ENCODE peak calls at places on chromosomes 7 and 10, in four cellular contexts. I is gastrocnemius medialis; J is body of pancreas; P is CD8-positive, alpha-beta memory T cell. C is an unnamed sample. For H3K9me3 and H3K4me1, the result is how much of the 10 kb centered on the place peaks cover.

GRCh38 chr7:40717242-40717641 is 582.4 kb downstream of the SUGCT start:
- DNase-seq in I (peak), J (peak), P (no peak), C (peak)

GRCh38 chr10:125016611-125017202 is 74.8 kb downstream of the ZRANB1 start:
- DNase-seq in I (peak), J (no peak), P (no peak), C (peak)

GRCh38 chr7:39703143-39703542 is 79.8 kb downstream of the RALA start:
- DNase-seq in I (no peak), J (no peak), P (no peak), C (no peak)

GRCh38 chr7:128132426-128133069 is 101.3 kb upstream of the LRRC4 start:
- DNase-seq in I (no peak), J (no peak), P (no peak), C (no peak)

GRCh38 chr7:42730621-42731020 is 181.2 kb downstream of the C7orf25 start:
- DNase-seq in I (no peak), J (no peak), P (no peak), C (no peak)

GRCh38 chr7:28806841-28807240 is 151.3 kb downstream of the TRIL start:
- DNase-seq in I (no peak), J (no peak), P (no peak), C (no peak)

GRCh38 chr7:106128846-106129245 is 16.7 kb upstream of the SYPL1 start:
- DNase-seq in I (no peak), J (no peak), P (no peak), C (no peak)

GRCh38 chr10:26728957-26729356 is 31.5 kb downstream of the PDSS1 start:
- DNase-seq in I (no peak), J (no peak), P (no peak), C (no peak)

GRCh38 chr10:79367421-79368189 is 20.3 kb downstream of the PPIF start:
- DNase-seq in I (no peak), J (no peak), P (no peak), C (no peak)

GRCh38 chr10:121465215-121465614 is 133.0 kb downstream of the FGFR2 start:
- DNase-seq in I (no peak), J (no peak), P (no peak), C (no peak)

GRCh38 chr7:85595639-85596268 is 408.9 kb upstream of the SEMA3D start:
- DNase-seq in I (no peak), J (no peak), P (no peak), C (peak)

DNA sequence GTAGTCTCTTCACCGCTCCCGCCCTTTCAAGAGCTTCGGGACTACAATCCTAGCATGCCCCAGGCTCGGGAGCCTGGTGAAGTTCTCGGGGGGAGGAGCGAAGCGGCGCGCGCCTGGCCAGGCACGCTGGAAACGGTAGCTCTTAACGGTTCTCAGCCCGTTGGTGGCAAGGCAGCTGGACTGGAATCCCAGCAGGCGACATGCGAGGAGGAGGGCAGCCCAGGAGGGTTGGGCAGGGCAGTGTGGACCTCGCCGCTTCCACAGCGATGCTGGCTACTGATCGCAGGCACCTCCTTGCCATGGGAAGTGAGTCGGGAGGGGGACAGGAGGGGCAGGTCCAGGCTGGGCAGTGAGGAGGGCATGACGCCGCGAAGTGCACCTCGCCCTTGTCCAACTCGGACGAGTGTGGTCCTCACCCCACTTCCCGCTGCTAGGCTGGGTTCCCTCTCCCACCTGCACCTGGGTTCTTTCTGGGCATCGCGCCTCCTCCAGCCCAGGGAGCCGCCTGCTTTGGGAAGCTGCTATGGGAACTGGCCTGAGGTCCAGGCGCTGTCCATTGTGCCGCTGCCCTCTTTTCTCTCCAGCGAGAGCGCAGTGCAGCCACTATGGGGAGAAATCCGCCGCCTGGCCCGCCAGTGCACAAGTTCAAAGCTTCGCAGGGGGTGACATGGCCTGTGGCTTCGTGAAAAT is 367.8 kb upstream of the NUPR2 start:
- DNase-seq in I (no peak), J (no peak), P (no peak), C (no peak)
- H3K9me3 ChIP-seq in I (under half), J (under half), P (under half), C (under half)

GRCh38 chr10:50574932-50575331 is 48.8 kb downstream of the SGMS1 start:
- DNase-seq in I (no peak), J (no peak), P (no peak), C (no peak)
- H3K4me1 ChIP-seq in I (under half), J (half or more), P (under half), C (under half)

GRCh38 chr10:93071674-93072224 is 1.9 kb upstream of the CYP26A1 start:
- DNase-seq in I (no peak), J (no peak), P (no peak), C (no peak)
- H3K4me3 ChIP-seq in I (peak), J (no peak), P (no peak), C (no peak)

GRCh38 chr7:32518534-32519140 is 23.3 kb downstream of the AVL9 start:
- DNase-seq in I (no peak), J (no peak), P (no peak), C (peak)

GRCh38 chr7:32515890-32516550 is 20.7 kb downstream of the AVL9 start:
- DNase-seq in I (no peak), J (no peak), P (no peak), C (no peak)

GRCh38 chr7:32519763-32520162 is 24.5 kb downstream of the AVL9 start:
- DNase-seq in I (no peak), J (no peak), P (no peak), C (no peak)

GRCh38 chr7:32513205-32513604 is 17.9 kb downstream of the AVL9 start:
- DNase-seq in I (no peak), J (no peak), P (no peak), C (no peak)

GRCh38 chr7:32516551-32517082 is 21.3 kb downstream of the AVL9 start:
- DNase-seq in I (no peak), J (no peak), P (no peak), C (no peak)
- H3K9me3 ChIP-seq in I (under half), J (under half), P (under half), C (under half)

GRCh38 chr7:150381785-150382122 is 2.6 kb downstream of the ZNF775 start:
- DNase-seq in I (no peak), J (no peak), P (no peak), C (no peak)
- H3K4me1 ChIP-seq in I (under half), J (under half), P (under half), C (under half)

DNA sequence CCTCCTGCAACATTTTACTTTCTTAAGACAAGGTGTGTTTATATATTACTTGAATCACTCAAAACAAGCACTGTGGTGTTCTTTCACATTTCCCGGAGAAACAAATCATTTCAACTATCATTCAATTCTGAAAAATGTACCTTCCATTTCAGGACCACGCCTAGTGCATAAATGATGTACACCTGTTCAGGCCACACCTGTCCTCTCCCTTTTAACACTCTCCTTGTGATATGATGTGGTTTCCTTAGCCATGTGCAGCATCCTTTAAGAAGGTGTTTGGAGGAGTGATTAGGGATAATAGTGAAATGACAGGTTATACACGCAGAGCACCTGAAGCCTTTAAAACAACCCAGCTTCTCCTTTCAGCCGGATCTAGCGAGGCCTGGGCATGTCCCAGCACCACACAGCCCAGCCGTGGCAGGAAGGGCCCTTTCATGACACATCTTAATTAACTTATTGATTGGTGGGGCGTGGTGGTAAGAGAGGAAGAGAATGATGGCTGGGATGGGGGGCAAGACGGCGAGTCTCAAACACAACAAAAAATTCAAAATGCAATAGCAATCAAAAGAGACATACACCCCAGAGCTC is 26.9 kb downstream of the ABLIM1 start:
- DNase-seq in I (no peak), J (no peak), P (no peak), C (no peak)
- H3K4me3 ChIP-seq in I (peak), J (peak), P (peak), C (peak)